ENCODE peak calls at places on chromosomes 13 and 19, in four cellular contexts. N, T, W and P are unnamed samples.

GRCh38 chr19:49473868-49474544 is at the start of gene FLT3LG:
- DNase-seq in N (no peak), T (peak), W (peak), P (peak)

GRCh38 chr13:98239156-98240076 is 62.3 kb upstream of the RNF113B start:
- DNase-seq in N (no peak), T (no peak), W (no peak), P (no peak)

GRCh38 chr13:48070942-48071341 is 24.0 kb downstream of the MED4 start:
- DNase-seq in N (no peak), T (no peak), W (no peak), P (no peak)

GRCh38 chr13:66532845-66533244 is 697.3 kb downstream of the PCDH9 start:
- DNase-seq in N (no peak), T (no peak), W (no peak), P (no peak)

GRCh38 chr13:100666124-100666523 is 8.5 kb downstream of the TMTC4 start:
- DNase-seq in N (no peak), T (no peak), W (no peak), P (no peak)

GRCh38 chr13:50685491-50685890 is 158.0 kb downstream of the DLEU7 start:
- DNase-seq in N (peak), T (peak), W (peak), P (peak)

GRCh38 chr13:21541980-21542379 is 62.0 kb downstream of the MICU2 start:
- DNase-seq in N (no peak), T (no peak), W (no peak), P (no peak)

GRCh38 chr19:40754611-40755247 is 3.7 kb downstream of the SNRPA start:
- DNase-seq in N (no peak), T (no peak), W (no peak), P (no peak)

GRCh38 chr19:53621885-53622710 is 9.7 kb upstream of the DPRX start:
- DNase-seq in N (no peak), T (no peak), W (no peak), P (no peak)

GRCh38 chr13:99812611-99813010 is 159.0 kb downstream of the ZIC5 start:
- DNase-seq in N (peak), T (no peak), W (no peak), P (no peak)

GRCh38 chr19:15911599-15912237 is 13.8 kb upstream of the CYP4F2 start:
- DNase-seq in N (no peak), T (no peak), W (no peak), P (no peak)

GRCh38 chr13:23753523-23753922 is 135.7 kb downstream of the MIPEP start:
- DNase-seq in N (peak), T (no peak), W (no peak), P (no peak)

GRCh38 chr13:73874460-73874859 is 259.7 kb downstream of the KLF12 start:
- DNase-seq in N (no peak), T (no peak), W (no peak), P (no peak)

GRCh38 chr19:29247912-29248311 is 35.0 kb upstream of the UQCRFS1 start:
- DNase-seq in N (no peak), T (no peak), W (no peak), P (peak)

GRCh38 chr13:79512950-79513349 is 32.0 kb downstream of the NDFIP2 start:
- DNase-seq in N (no peak), T (no peak), W (no peak), P (no peak)

GRCh38 chr13:74203576-74203975 is 69.4 kb upstream of the KLF12 start:
- DNase-seq in N (peak), T (no peak), W (no peak), P (no peak)

GRCh38 chr13:24986826-24987225 is 109.1 kb upstream of the PABPC3 start:
- DNase-seq in N (no peak), T (no peak), W (no peak), P (no peak)

GRCh38 chr19:35519291-35519690 is 5.8 kb upstream of the DMKN start:
- DNase-seq in N (no peak), T (no peak), W (no peak), P (no peak)

GRCh38 chr19:33424181-33424580 is 50.7 kb downstream of the CEBPG start:
- DNase-seq in N (no peak), T (no peak), W (no peak), P (no peak)

GRCh38 chr19:31874313-31874712 is 471.1 kb upstream of the ZNF507 start:
- DNase-seq in N (no peak), T (no peak), W (no peak), P (no peak)

GRCh38 chr19:35153701-35154534 is 617 bp upstream of the FXYD5 start:
- DNase-seq in N (no peak), T (no peak), W (no peak), P (no peak)

GRCh38 chr13:85040176-85040660 is 759.0 kb downstream of the SLITRK6 start:
- DNase-seq in N (no peak), T (no peak), W (no peak), P (no peak)

GRCh38 chr13:75445717-75446529 is 36.0 kb downstream of the TBC1D4 start:
- DNase-seq in N (no peak), T (no peak), W (no peak), P (no peak)
- H3K27ac ChIP-seq in N (no peak), T (no peak), W (no peak), P (no peak)

DNA sequence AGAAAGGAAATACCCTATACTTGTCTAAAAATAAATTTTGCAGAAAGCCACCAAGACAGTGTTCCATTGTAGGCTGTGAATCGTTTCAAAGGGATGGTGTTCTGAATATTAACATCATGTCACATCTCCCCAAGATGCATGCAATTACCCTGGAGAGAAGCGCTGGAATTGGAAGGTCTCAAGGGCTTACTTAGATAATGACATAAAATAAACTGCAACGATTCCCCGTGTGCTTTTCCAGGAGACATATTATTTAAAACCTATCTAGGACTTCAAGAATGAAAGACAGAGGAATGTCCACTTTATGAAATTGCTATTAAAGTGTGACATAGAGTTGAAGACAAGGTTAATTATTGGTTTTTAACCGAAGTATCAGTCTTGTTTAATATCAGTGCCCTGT is 91.8 kb downstream of the EFNB2 start:
- DNase-seq in N (no peak), T (no peak), W (no peak), P (no peak)
- H3K27ac ChIP-seq in N (no peak), T (no peak), W (no peak), P (no peak)

GRCh38 chr19:47506459-47506858 is 8.4 kb downstream of the NAPA start:
- DNase-seq in N (no peak), T (no peak), W (no peak), P (no peak)
- H3K27ac ChIP-seq in N (no peak), T (no peak), W (no peak), P (peak)

GRCh38 chr19:1922803-1923202 is 17.6 kb downstream of the ADAT3 start:
- DNase-seq in N (no peak), T (no peak), W (no peak), P (no peak)

GRCh38 chr19:1920644-1921043 is 15.4 kb downstream of the ADAT3 start:
- DNase-seq in N (no peak), T (no peak), W (no peak), P (no peak)

GRCh38 chr19:1921825-1922224 is 16.6 kb downstream of the ADAT3 start:
- DNase-seq in N (no peak), T (no peak), W (no peak), P (no peak)

GRCh38 chr19:1923319-1923718 is 17.7 kb upstream of the CSNK1G2 start:
- DNase-seq in N (no peak), T (no peak), W (no peak), P (no peak)

DNA sequence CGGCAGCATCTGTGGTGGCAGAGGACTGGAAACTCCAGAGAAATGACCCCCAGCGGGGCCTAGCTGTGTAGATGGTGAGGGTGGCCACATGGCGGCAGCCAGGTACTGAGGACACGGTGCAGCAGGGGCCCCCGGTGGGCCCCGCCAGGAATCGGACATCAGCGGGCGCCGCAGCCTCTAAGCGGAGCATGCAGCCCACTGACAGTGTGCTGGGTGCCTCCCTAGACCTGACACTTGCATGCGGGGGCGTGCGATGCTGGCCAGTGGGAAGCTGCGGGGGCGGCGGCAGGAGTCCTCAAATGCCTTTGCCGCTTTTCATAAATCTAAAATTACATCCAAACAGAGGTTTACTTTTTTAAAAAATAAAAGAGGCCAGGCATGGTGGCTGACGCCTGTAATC is 16.1 kb downstream of the ADAT3 start:
- DNase-seq in N (no peak), T (no peak), W (no peak), P (no peak)
- H3K27ac ChIP-seq in N (no peak), T (no peak), W (no peak), P (no peak)

GRCh38 chr13:109755997-109756396 is 30.4 kb downstream of the IRS2 start:
- DNase-seq in N (no peak), T (no peak), W (no peak), P (no peak)
- H3K27ac ChIP-seq in N (no peak), T (no peak), W (no peak), P (no peak)